ENCODE peak calls at places on chromosomes 5 and 9, in six cellular contexts. One of them, this sample, is unnamed.
A peak's percentile ranks its signal among the peaks of the same experiment; 100 is the strongest.

GRCh38 chr5:109709225-109709624 is 19.5 kb downstream of the MAN2A1 start:
- DNase-seq in HCT116: no peak
- DNase-seq in GM12878: no peak
- DNase-seq in HepG2: peak; percentile 37
- DNase-seq in K562: no peak
- DNase-seq in H1: no peak
- DNase-seq in this sample: no peak

GRCh38 chr9:12819436-12820185 is 44.8 kb downstream of the LURAP1L start:
- DNase-seq in HCT116: peak; percentile 28
- DNase-seq in GM12878: no peak
- DNase-seq in HepG2: peak; percentile 53
- DNase-seq in K562: peak; percentile 11
- DNase-seq in H1: peak; percentile 55
- DNase-seq in this sample: no peak

GRCh38 chr5:2748841-2749513 is 2.5 kb downstream of the IRX2 start:
- DNase-seq in HCT116: no peak
- DNase-seq in GM12878: no peak
- DNase-seq in HepG2: no peak
- DNase-seq in K562: no peak
- DNase-seq in H1: no peak
- DNase-seq in this sample: no peak

GRCh38 chr9:98075332-98075805 is 18.8 kb downstream of the NANS start:
- DNase-seq in HCT116: peak; percentile 40
- DNase-seq in GM12878: no peak
- DNase-seq in HepG2: no peak
- DNase-seq in K562: no peak
- DNase-seq in H1: no peak
- DNase-seq in this sample: no peak

GRCh38 chr9:26950521-26950920 is 3.5 kb upstream of the PLAA start:
- DNase-seq in HCT116: no peak
- DNase-seq in GM12878: no peak
- DNase-seq in HepG2: no peak
- DNase-seq in K562: no peak
- DNase-seq in H1: no peak
- DNase-seq in this sample: no peak

GRCh38 chr5:34941936-34942335 is 12.6 kb downstream of the DNAJC21 start:
- DNase-seq in HCT116: no peak
- DNase-seq in GM12878: no peak
- DNase-seq in HepG2: no peak
- DNase-seq in K562: no peak
- DNase-seq in H1: no peak
- DNase-seq in this sample: no peak

GRCh38 chr5:124819201-124819600 is 72.8 kb upstream of the ZNF608 start:
- DNase-seq in HCT116: no peak
- DNase-seq in GM12878: no peak
- DNase-seq in HepG2: no peak
- DNase-seq in K562: no peak
- DNase-seq in H1: no peak
- DNase-seq in this sample: no peak

GRCh38 chr9:34592895-34593601 is 3.5 kb upstream of the CNTFR start:
- DNase-seq in HCT116: no peak
- DNase-seq in GM12878: no peak
- DNase-seq in HepG2: no peak
- DNase-seq in K562: no peak
- DNase-seq in H1: peak; percentile 73
- DNase-seq in this sample: peak; percentile 47

GRCh38 chr5:158644301-158644700 is 455.4 kb downstream of the EBF1 start:
- DNase-seq in HCT116: no peak
- DNase-seq in GM12878: no peak
- DNase-seq in HepG2: no peak
- DNase-seq in K562: no peak
- DNase-seq in H1: no peak
- DNase-seq in this sample: no peak

GRCh38 chr9:129094387-129095169 is 13.7 kb downstream of the DOLPP1 start:
- DNase-seq in HCT116: no peak
- DNase-seq in GM12878: no peak
- DNase-seq in HepG2: no peak
- DNase-seq in K562: no peak
- DNase-seq in H1: no peak
- DNase-seq in this sample: no peak

GRCh38 chr5:138874241-138874640 is 894 bp downstream of the LRRTM2 start:
- DNase-seq in HCT116: no peak
- DNase-seq in GM12878: no peak
- DNase-seq in HepG2: no peak
- DNase-seq in K562: no peak
- DNase-seq in H1: no peak
- DNase-seq in this sample: peak; percentile 39

GRCh38 chr9:101737165-101737704 is 1.2 kb downstream of the GRIN3A start:
- DNase-seq in HCT116: no peak
- DNase-seq in GM12878: no peak
- DNase-seq in HepG2: no peak
- DNase-seq in K562: no peak
- DNase-seq in H1: peak; percentile 49
- DNase-seq in this sample: no peak

GRCh38 chr5:33305530-33305929 is 135.2 kb upstream of the TARS1 start:
- DNase-seq in HCT116: no peak
- DNase-seq in GM12878: no peak
- DNase-seq in HepG2: no peak
- DNase-seq in K562: no peak
- DNase-seq in H1: no peak
- DNase-seq in this sample: no peak

GRCh38 chr9:70902705-70903131 is 218.7 kb downstream of the TRPM3 start:
- DNase-seq in HCT116: no peak
- DNase-seq in GM12878: no peak
- DNase-seq in HepG2: no peak
- DNase-seq in K562: no peak
- DNase-seq in H1: no peak
- DNase-seq in this sample: no peak

GRCh38 chr9:92191801-92192200 is 76.6 kb upstream of the SPTLC1 start:
- DNase-seq in HCT116: no peak
- DNase-seq in GM12878: no peak
- DNase-seq in HepG2: no peak
- DNase-seq in K562: no peak
- DNase-seq in H1: no peak
- DNase-seq in this sample: peak; percentile 47

GRCh38 chr5:39639618-39640078 is 214.9 kb upstream of the DAB2 start:
- DNase-seq in HCT116: no peak
- DNase-seq in GM12878: no peak
- DNase-seq in HepG2: no peak
- DNase-seq in K562: no peak
- DNase-seq in H1: no peak
- DNase-seq in this sample: no peak

GRCh38 chr9:98518556-98518955 is 190.2 kb downstream of the GABBR2 start:
- DNase-seq in HCT116: no peak
- DNase-seq in GM12878: no peak
- DNase-seq in HepG2: no peak
- DNase-seq in K562: no peak
- DNase-seq in H1: no peak
- DNase-seq in this sample: no peak

GRCh38 chr9:3708751-3709150 is 182.9 kb upstream of the RFX3 start:
- DNase-seq in HCT116: no peak
- DNase-seq in GM12878: peak; percentile 9
- DNase-seq in HepG2: no peak
- DNase-seq in K562: no peak
- DNase-seq in H1: no peak
- DNase-seq in this sample: no peak

GRCh38 chr9:101465330-101465915 is 29.8 kb upstream of the ALDOB start:
- DNase-seq in HCT116: peak; percentile 83
- DNase-seq in GM12878: no peak
- DNase-seq in HepG2: peak; percentile 69
- DNase-seq in K562: peak; percentile 57
- DNase-seq in H1: no peak
- DNase-seq in this sample: no peak

GRCh38 chr5:52674815-52675545 is 112.7 kb upstream of the ITGA1 start:
- DNase-seq in HCT116: no peak
- DNase-seq in GM12878: no peak
- DNase-seq in HepG2: no peak
- DNase-seq in K562: no peak
- DNase-seq in H1: no peak
- DNase-seq in this sample: no peak

GRCh38 chr5:52759381-52759780 is 28.3 kb upstream of the ITGA1 start:
- DNase-seq in HCT116: no peak
- DNase-seq in GM12878: no peak
- DNase-seq in HepG2: no peak
- DNase-seq in K562: no peak
- DNase-seq in H1: no peak
- DNase-seq in this sample: no peak

GRCh38 chr5:53333160-53333559 is 147.3 kb upstream of the FST start:
- DNase-seq in HCT116: no peak
- DNase-seq in GM12878: no peak
- DNase-seq in HepG2: no peak
- DNase-seq in K562: no peak
- DNase-seq in H1: no peak
- DNase-seq in this sample: no peak

GRCh38 chr5:34499001-34499734 is 157.0 kb upstream of the RAI14 start:
- DNase-seq in HCT116: no peak
- DNase-seq in GM12878: peak; percentile 81
- DNase-seq in HepG2: no peak
- DNase-seq in K562: no peak
- DNase-seq in H1: no peak
- DNase-seq in this sample: no peak

GRCh38 chr5:38013107-38013506 is 173.3 kb upstream of the GDNF start:
- DNase-seq in HCT116: no peak
- DNase-seq in GM12878: no peak
- DNase-seq in HepG2: no peak
- DNase-seq in K562: no peak
- DNase-seq in H1: no peak
- DNase-seq in this sample: no peak

GRCh38 chr5:81209869-81210268 is 23.3 kb upstream of the CKMT2 start:
- DNase-seq in HCT116: no peak
- DNase-seq in GM12878: no peak
- DNase-seq in HepG2: no peak
- DNase-seq in K562: no peak
- DNase-seq in H1: no peak
- DNase-seq in this sample: no peak

GRCh38 chr9:12554636-12555035 is 138.5 kb upstream of the TYRP1 start:
- DNase-seq in HCT116: no peak
- DNase-seq in GM12878: no peak
- DNase-seq in HepG2: peak; percentile 5
- DNase-seq in K562: no peak
- DNase-seq in H1: no peak
- DNase-seq in this sample: peak; percentile 6

GRCh38 chr9:3398232-3398648 is 127.6 kb downstream of the RFX3 start:
- DNase-seq in HCT116: no peak
- DNase-seq in GM12878: no peak
- DNase-seq in HepG2: no peak
- DNase-seq in K562: no peak
- DNase-seq in H1: no peak
- DNase-seq in this sample: no peak

GRCh38 chr9:33988219-33988890 is 60.3 kb downstream of the UBAP2 start:
- DNase-seq in HCT116: no peak
- DNase-seq in GM12878: peak; percentile 62
- DNase-seq in HepG2: no peak
- DNase-seq in K562: no peak
- DNase-seq in H1: no peak
- DNase-seq in this sample: no peak

GRCh38 chr5:85602843-85603242 is 1014.9 kb upstream of the COX7C start:
- DNase-seq in HCT116: no peak
- DNase-seq in GM12878: no peak
- DNase-seq in HepG2: no peak
- DNase-seq in K562: no peak
- DNase-seq in H1: no peak
- DNase-seq in this sample: no peak

GRCh38 chr5:175059687-175060194 is 335.4 kb downstream of the MSX2 start:
- DNase-seq in HCT116: peak; percentile 10
- DNase-seq in GM12878: no peak
- DNase-seq in HepG2: peak; percentile 24
- DNase-seq in K562: no peak
- DNase-seq in H1: peak; percentile 86
- DNase-seq in this sample: peak; percentile 67

GRCh38 chr9:90942555-90942954 is 140.9 kb downstream of the SYK start:
- DNase-seq in HCT116: no peak
- DNase-seq in GM12878: peak; percentile 19
- DNase-seq in HepG2: no peak
- DNase-seq in K562: no peak
- DNase-seq in H1: no peak
- DNase-seq in this sample: no peak

GRCh38 chr9:116494815-116495634 is 192.1 kb upstream of the TRIM32 start:
- DNase-seq in HCT116: peak; percentile 35
- DNase-seq in GM12878: no peak
- DNase-seq in HepG2: peak; percentile 26
- DNase-seq in K562: peak; percentile 41
- DNase-seq in H1: peak; percentile 74
- DNase-seq in this sample: no peak
- TF ChIP-seq CTCF in HCT116: peak; percentile 86
- TF ChIP-seq CTCF in GM12878: peak; percentile 79
- TF ChIP-seq CTCF in HepG2: peak; percentile 77
- TF ChIP-seq CTCF in K562: peak; percentile 87
- TF ChIP-seq CTCF in H1: peak; percentile 76
- TF ChIP-seq CTCF in this sample: peak; percentile 57

GRCh38 chr5:91133183-91133582 is 249.9 kb downstream of the ARRDC3 start:
- DNase-seq in HCT116: no peak
- DNase-seq in GM12878: no peak
- DNase-seq in HepG2: no peak
- DNase-seq in K562: no peak
- DNase-seq in H1: no peak
- DNase-seq in this sample: no peak
- TF ChIP-seq SIN3A in HCT116: no peak
- TF ChIP-seq SIN3A in GM12878: no peak
- TF ChIP-seq SIN3A in HepG2: no peak
- TF ChIP-seq SIN3A in K562: no peak
- TF ChIP-seq SIN3A in H1: no peak
- TF ChIP-seq SIN3A in this sample: no peak

GRCh38 chr5:28488752-28489151 is 1450.4 kb upstream of the CDH9 start:
- DNase-seq in HCT116: no peak
- DNase-seq in GM12878: no peak
- DNase-seq in HepG2: no peak
- DNase-seq in K562: no peak
- DNase-seq in H1: no peak
- DNase-seq in this sample: no peak
- H2AFZ ChIP-seq in HCT116: no peak overlapping the region
- H2AFZ ChIP-seq in GM12878: no peak overlapping the region
- H2AFZ ChIP-seq in HepG2: no peak overlapping the region
- H2AFZ ChIP-seq in K562: no peak overlapping the region
- H2AFZ ChIP-seq in H1: peak overlapping the region; percentile 58
- H2AFZ ChIP-seq in this sample: no peak overlapping the region

DNA sequence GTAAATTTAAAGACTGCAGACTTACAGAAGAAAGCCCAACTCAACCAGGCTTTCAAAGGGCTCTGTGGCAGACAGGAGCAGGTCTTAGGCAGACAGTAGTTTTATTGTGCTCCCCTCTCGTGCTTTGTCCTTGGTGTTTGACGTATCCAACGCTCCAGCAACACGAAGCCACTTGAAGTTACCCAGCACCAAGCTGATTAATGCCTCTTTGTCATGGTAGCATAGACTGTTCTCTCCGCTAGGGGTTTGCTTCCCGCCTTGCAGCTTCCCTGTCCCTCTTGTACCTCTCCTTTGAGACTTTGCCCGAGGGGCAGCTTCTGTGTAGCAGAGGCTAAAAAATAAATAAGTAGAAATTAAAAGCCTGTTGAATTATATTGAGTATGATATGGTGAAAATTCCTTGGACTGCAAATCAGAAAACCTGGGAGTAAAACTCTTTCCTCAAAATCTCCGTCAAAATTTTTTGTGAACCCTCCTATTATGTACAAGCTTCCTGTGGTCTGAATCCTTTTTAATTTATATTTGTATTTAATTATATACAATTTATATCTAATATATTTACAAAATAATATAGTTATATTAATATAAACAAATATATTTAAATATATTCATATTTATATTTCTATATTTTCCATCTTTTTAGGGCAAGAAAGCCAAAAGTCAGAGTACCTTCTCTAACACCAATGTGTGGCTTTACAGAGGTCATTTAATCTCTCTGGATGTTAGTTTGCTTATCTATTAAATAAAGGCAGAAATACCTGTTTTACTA is 405.4 kb downstream of the DMAC1 start:
- DNase-seq in HCT116: no peak
- DNase-seq in GM12878: no peak
- DNase-seq in HepG2: peak; percentile 20
- DNase-seq in K562: no peak
- DNase-seq in H1: no peak
- DNase-seq in this sample: no peak
- TF ChIP-seq CTCF in HCT116: no peak
- TF ChIP-seq CTCF in GM12878: no peak
- TF ChIP-seq CTCF in HepG2: no peak
- TF ChIP-seq CTCF in K562: no peak
- TF ChIP-seq CTCF in H1: peak; percentile 5
- TF ChIP-seq CTCF in this sample: no peak

This sample was measured in SK-N-SH.